ENCODE peak calls at places on chromosome 22, in four cellular contexts. A is GM12878, R is H1, O is K562. P is an unnamed sample.

GRCh38 chr22:41838842-41839618 is 6.1 kb downstream of the SREBF2 start:
- DNase-seq in O (no peak), R (no peak), A (no peak), P (no peak)

GRCh38 chr22:37716708-37717107 is 19.9 kb downstream of the TRIOBP start:
- DNase-seq in A (no peak), O (no peak), R (no peak), P (no peak)

GRCh38 chr22:45777046-45777851 is 105.6 kb downstream of the ATXN10 start:
- DNase-seq in O (no peak), A (no peak), R (no peak), P (no peak)

GRCh38 chr22:48536691-48537591 is 1290.7 kb downstream of the BRD1 start:
- DNase-seq in R (no peak), A (no peak), O (no peak), P (no peak)

GRCh38 chr22:50678651-50679521 is 6.3 kb downstream of the SHANK3 start:
- DNase-seq in R (no peak), A (no peak), O (no peak), P (no peak)

GRCh38 chr22:49351761-49352221 is 475.9 kb downstream of the BRD1 start:
- DNase-seq in A (no peak), O (no peak), R (no peak), P (no peak)

GRCh38 chr22:17501679-17502285 is 61.5 kb upstream of the SLC25A18 start:
- DNase-seq in O (peak), A (peak), R (no peak), P (peak)

GRCh38 chr22:28885939-28886338 is 2.6 kb downstream of the ZNRF3 start:
- DNase-seq in A (no peak), O (no peak), R (no peak), P (peak)

GRCh38 chr22:25492950-25493790 is 71.3 kb upstream of the GRK3 start:
- DNase-seq in R (no peak), O (no peak), A (no peak), P (no peak)

GRCh38 chr22:29313126-29314071 is 2.1 kb downstream of the RASL10A start:
- DNase-seq in R (peak), O (peak), A (no peak), P (no peak)

GRCh38 chr22:21779444-21779843 is 43.9 kb upstream of the YPEL1 start:
- DNase-seq in R (no peak), O (no peak), A (no peak), P (no peak)

GRCh38 chr22:42425337-42425988 is 6.7 kb downstream of the NFAM1 start:
- DNase-seq in R (no peak), O (no peak), A (no peak), P (no peak)

GRCh38 chr22:31947296-31947695 is 3.0 kb downstream of the YWHAH start:
- DNase-seq in R (no peak), A (no peak), O (no peak), P (peak)
- TF ChIP-seq CHD2 in R (no peak), A (no peak), O (no peak), P (no peak)

GRCh38 chr22:43820671-43821305 is 8.7 kb upstream of the EFCAB6 start:
- DNase-seq in O (no peak), R (peak), A (no peak), P (no peak)
- TF ChIP-seq ATF3 in O (no peak), R (no peak), A (no peak), P (no peak)

DNA sequence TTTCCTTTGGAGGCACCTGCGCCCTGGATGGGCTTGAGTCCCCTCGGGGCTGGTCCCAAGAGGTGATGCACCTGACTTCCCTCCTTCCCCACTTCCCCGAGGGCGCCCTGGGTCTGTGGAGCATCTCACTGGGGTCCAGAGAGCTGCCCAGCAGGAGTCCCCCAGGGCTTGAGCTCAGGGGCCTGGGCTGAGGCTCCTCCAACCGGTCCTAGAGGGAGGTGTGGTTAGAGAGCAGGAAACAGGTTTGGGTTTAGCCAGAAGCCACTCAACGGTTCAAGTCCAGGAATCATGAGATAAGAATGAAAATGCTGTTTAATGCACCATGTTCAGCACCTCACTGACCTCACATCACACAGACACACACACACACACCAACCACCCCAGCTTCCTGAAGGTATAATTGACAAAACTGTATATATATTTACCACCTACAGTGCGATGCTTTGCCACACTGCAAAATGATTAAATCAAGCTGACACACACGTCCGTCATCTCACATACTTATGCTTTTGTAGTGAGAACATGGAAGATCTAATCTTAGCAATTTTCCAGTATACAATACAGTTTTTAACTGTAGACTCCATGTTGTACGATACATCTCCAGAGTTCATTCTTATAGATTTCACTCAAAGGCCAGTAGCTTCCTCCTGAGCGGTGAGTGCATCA is 629 bp upstream of the IGLL1 start:
- DNase-seq in O (no peak), A (no peak), R (no peak), P (no peak)
- TF ChIP-seq CHD2 in O (no peak), A (no peak), R (no peak), P (no peak)

GRCh38 chr22:46891382-46891951 is 129.0 kb downstream of the TBC1D22A start:
- DNase-seq in O (no peak), R (no peak), A (no peak), P (no peak)
- TF ChIP-seq ATF3 in O (no peak), R (no peak), A (no peak), P (no peak)